ENCODE peak calls at places on chromosomes 3 and 15, in nine cellular contexts. One of them, this sample, is unnamed.
A peak's percentile ranks its signal among the peaks of the same experiment; 100 is the strongest.

GRCh38 chr15:42152196-42152920 is 4.1 kb downstream of the PLA2G4F start:
- DNase-seq in amygdala: no peak
- DNase-seq in ACHN: no peak
- DNase-seq in amniotic epithelial cell: no peak
- DNase-seq in fibroblast of gingiva: peak; percentile 13
- DNase-seq in activated gamma-delta T cell treated with Interleukin-2 at 50 U/mL for 16 hours: no peak
- DNase-seq in PC-3: no peak
- DNase-seq in A549: no peak
- DNase-seq in fibroblast of pulmonary artery: no peak
- DNase-seq in this sample: no peak

GRCh38 chr3:110405830-110406580 is 665.6 kb upstream of the NECTIN3 start:
- DNase-seq in A549: no peak
- DNase-seq in ACHN: no peak
- DNase-seq in PC-3: no peak
- DNase-seq in amniotic epithelial cell: no peak
- DNase-seq in amygdala: no peak
- DNase-seq in activated gamma-delta T cell treated with Interleukin-2 at 50 U/mL for 16 hours: no peak
- DNase-seq in fibroblast of gingiva: peak; percentile 34
- DNase-seq in fibroblast of pulmonary artery: no peak
- DNase-seq in this sample: no peak

GRCh38 chr3:187586226-187586625 is 84.0 kb downstream of the SST start:
- DNase-seq in A549: no peak
- DNase-seq in activated gamma-delta T cell treated with Interleukin-2 at 50 U/mL for 16 hours: no peak
- DNase-seq in fibroblast of gingiva: no peak
- DNase-seq in fibroblast of pulmonary artery: no peak
- DNase-seq in PC-3: no peak
- DNase-seq in amygdala: no peak
- DNase-seq in ACHN: no peak
- DNase-seq in amniotic epithelial cell: no peak
- DNase-seq in this sample: no peak

GRCh38 chr3:183822631-183823030 is 2.7 kb downstream of the MAP6D1 start:
- DNase-seq in ACHN: no peak
- DNase-seq in fibroblast of pulmonary artery: no peak
- DNase-seq in PC-3: no peak
- DNase-seq in amniotic epithelial cell: peak; percentile 42
- DNase-seq in activated gamma-delta T cell treated with Interleukin-2 at 50 U/mL for 16 hours: no peak
- DNase-seq in amygdala: peak; percentile 41
- DNase-seq in A549: no peak
- DNase-seq in fibroblast of gingiva: no peak
- DNase-seq in this sample: no peak

GRCh38 chr3:32354362-32354778 is 37.3 kb upstream of the CMTM7 start:
- DNase-seq in PC-3: peak; percentile 13
- DNase-seq in amniotic epithelial cell: peak; percentile 64
- DNase-seq in fibroblast of gingiva: no peak
- DNase-seq in fibroblast of pulmonary artery: peak; percentile 62
- DNase-seq in amygdala: no peak
- DNase-seq in A549: no peak
- DNase-seq in activated gamma-delta T cell treated with Interleukin-2 at 50 U/mL for 16 hours: no peak
- DNase-seq in ACHN: no peak
- DNase-seq in this sample: no peak

GRCh38 chr15:67091073-67091965 is 25.9 kb downstream of the SMAD3 start:
- DNase-seq in amniotic epithelial cell: peak; percentile 100
- DNase-seq in ACHN: peak; percentile 92
- DNase-seq in A549: peak; percentile 85
- DNase-seq in activated gamma-delta T cell treated with Interleukin-2 at 50 U/mL for 16 hours: peak; percentile 72
- DNase-seq in amygdala: no peak
- DNase-seq in PC-3: peak; percentile 95
- DNase-seq in fibroblast of gingiva: no peak
- DNase-seq in fibroblast of pulmonary artery: peak; percentile 91
- DNase-seq in this sample: no peak

GRCh38 chr3:58419782-58420512 is 13.7 kb downstream of the PDHB start:
- DNase-seq in amniotic epithelial cell: no peak
- DNase-seq in PC-3: peak; percentile 78
- DNase-seq in fibroblast of gingiva: peak; percentile 69
- DNase-seq in activated gamma-delta T cell treated with Interleukin-2 at 50 U/mL for 16 hours: no peak
- DNase-seq in A549: no peak
- DNase-seq in amygdala: no peak
- DNase-seq in ACHN: no peak
- DNase-seq in fibroblast of pulmonary artery: peak; percentile 46
- DNase-seq in this sample: no peak

GRCh38 chr3:65617209-65617608 is 421.5 kb downstream of the MAGI1 start:
- DNase-seq in ACHN: no peak
- DNase-seq in activated gamma-delta T cell treated with Interleukin-2 at 50 U/mL for 16 hours: no peak
- DNase-seq in amygdala: no peak
- DNase-seq in PC-3: no peak
- DNase-seq in amniotic epithelial cell: no peak
- DNase-seq in fibroblast of pulmonary artery: no peak
- DNase-seq in fibroblast of gingiva: no peak
- DNase-seq in A549: no peak
- DNase-seq in this sample: no peak

GRCh38 chr15:45187894-45188830 is at the start of gene SHF:
- DNase-seq in amygdala: peak; percentile 32
- DNase-seq in A549: peak; percentile 20
- DNase-seq in activated gamma-delta T cell treated with Interleukin-2 at 50 U/mL for 16 hours: peak; percentile 46
- DNase-seq in ACHN: peak; percentile 49
- DNase-seq in amniotic epithelial cell: peak; percentile 27
- DNase-seq in fibroblast of pulmonary artery: peak; percentile 50
- DNase-seq in PC-3: no peak
- DNase-seq in fibroblast of gingiva: no peak
- DNase-seq in this sample: no peak

GRCh38 chr3:150005243-150006102 is 34.8 kb upstream of the PFN2 start:
- DNase-seq in PC-3: peak; percentile 14
- DNase-seq in fibroblast of pulmonary artery: no peak
- DNase-seq in amygdala: no peak
- DNase-seq in fibroblast of gingiva: no peak
- DNase-seq in amniotic epithelial cell: peak; percentile 80
- DNase-seq in ACHN: no peak
- DNase-seq in activated gamma-delta T cell treated with Interleukin-2 at 50 U/mL for 16 hours: no peak
- DNase-seq in A549: no peak
- DNase-seq in this sample: no peak

GRCh38 chr3:175807175-175807574 is 948.0 kb downstream of the NAALADL2 start:
- DNase-seq in amygdala: no peak
- DNase-seq in ACHN: no peak
- DNase-seq in PC-3: no peak
- DNase-seq in amniotic epithelial cell: no peak
- DNase-seq in fibroblast of pulmonary artery: no peak
- DNase-seq in activated gamma-delta T cell treated with Interleukin-2 at 50 U/mL for 16 hours: no peak
- DNase-seq in A549: no peak
- DNase-seq in fibroblast of gingiva: no peak
- DNase-seq in this sample: no peak

This sample was measured in AG09309.